ENCODE peak calls at places on chromosomes 1 and 21, in ten cellular contexts. I is uterus, G is K562, P is A549, U is breast epithelium, Y is sigmoid colon, K is gastrocnemius medialis, C is stomach, J is right lobe of liver, F is body of pancreas. T is an unnamed sample.

GRCh38 chr21:26110703-26111102 is 59.9 kb downstream of the APP start:
- DNase-seq in P (no peak), C (no peak), I (no peak), U (no peak), K (no peak), J (no peak), F (no peak), Y (no peak), G (no peak), T (no peak)

GRCh38 chr1:226945106-226945857 is 5.2 kb downstream of the COQ8A start:
- DNase-seq in U (no peak), F (peak; percentile 96), P (no peak), K (peak; percentile 84), J (peak; percentile 78), C (peak; percentile 91), Y (no peak), I (no peak), G (no peak), T (no peak)

GRCh38 chr1:207711285-207711684 is 40.6 kb upstream of the CD46 start:
- DNase-seq in U (no peak), Y (no peak), F (peak; percentile 28), K (no peak), I (no peak), P (peak; percentile 27), G (no peak), J (no peak), C (no peak), T (no peak)

GRCh38 chr1:15797614-15798390 is 9.6 kb downstream of the UQCRHL start:
- DNase-seq in Y (no peak), P (peak; percentile 72), F (peak; percentile 69), G (no peak), J (no peak), I (no peak), C (peak; percentile 46), K (no peak), U (no peak), T (no peak)

GRCh38 chr1:233217832-233218231 is 77.7 kb downstream of the PCNX2 start:
- DNase-seq in P (no peak), U (no peak), J (no peak), K (no peak), I (no peak), F (no peak), G (no peak), C (no peak), Y (no peak), T (no peak)

GRCh38 chr1:237932806-237933205 is 42.1 kb upstream of the ZP4 start:
- DNase-seq in C (no peak), Y (no peak), P (no peak), U (no peak), G (no peak), J (no peak), I (no peak), F (no peak), K (no peak), T (no peak)

GRCh38 chr1:179369751-179370341 is 4.1 kb downstream of the AXDND1 start:
- DNase-seq in J (no peak), C (no peak), G (peak; percentile 63), U (no peak), K (no peak), F (peak; percentile 35), I (no peak), P (peak; percentile 62), Y (no peak), T (no peak)

GRCh38 chr1:212328248-212328647 is 43.0 kb downstream of the PPP2R5A start:
- DNase-seq in I (no peak), F (no peak), K (no peak), J (no peak), Y (no peak), P (no peak), U (no peak), G (no peak), C (no peak), T (no peak)

GRCh38 chr1:158931055-158931737 is at the start of gene PYHIN1:
- DNase-seq in P (no peak), K (no peak), J (no peak), I (no peak), U (no peak), Y (no peak), G (no peak), C (no peak), F (no peak), T (no peak)

GRCh38 chr21:33380483-33380998 is 22.7 kb upstream of the IFNGR2 start:
- DNase-seq in P (peak; percentile 55), Y (peak; percentile 90), U (peak; percentile 96), C (peak; percentile 86), J (peak; percentile 89), F (peak; percentile 73), K (peak; percentile 86), I (peak; percentile 84), G (peak; percentile 44), T (peak; percentile 94)

DNA sequence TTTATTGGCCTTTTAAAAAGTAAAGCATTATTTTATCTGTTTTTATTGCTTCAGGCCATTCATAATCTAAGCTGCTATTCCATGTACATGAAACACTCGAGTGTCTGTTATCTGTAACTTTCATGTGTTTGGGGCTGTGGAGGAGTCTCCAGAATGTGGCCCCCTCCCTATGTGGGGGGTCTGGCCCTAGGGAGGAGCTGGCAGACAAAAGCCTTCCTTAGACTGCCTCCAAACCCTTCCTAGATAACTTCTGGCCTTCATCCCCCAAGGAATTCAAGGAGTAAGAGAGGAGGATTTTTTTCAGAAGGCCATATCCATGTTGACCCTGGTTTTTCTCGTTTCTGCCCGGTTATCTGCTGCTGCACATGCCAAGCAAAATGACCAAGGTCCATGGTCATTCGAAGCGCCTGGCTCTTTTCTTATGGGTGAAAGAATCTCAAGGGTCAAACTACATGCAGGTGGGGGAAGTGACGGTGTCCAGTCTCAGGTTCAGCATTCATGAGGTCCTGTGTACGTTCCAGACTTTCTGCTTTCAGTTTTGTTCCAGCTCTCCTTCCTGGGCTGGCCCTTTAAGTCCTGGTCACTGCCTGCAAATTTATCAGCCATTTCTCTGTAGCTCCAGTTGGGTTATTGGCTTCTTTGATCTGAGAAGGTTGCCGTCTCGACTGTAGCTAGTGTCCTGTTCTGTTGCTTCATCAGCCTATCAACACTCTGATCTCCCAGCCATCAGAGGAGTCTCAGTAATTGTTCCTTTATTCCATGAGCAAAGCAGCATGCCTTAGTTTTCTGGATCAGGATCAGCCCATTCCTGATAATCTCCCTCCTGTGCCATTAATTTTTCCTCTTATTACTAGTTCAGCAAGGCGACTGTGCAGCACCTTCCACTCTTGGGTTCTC is 8.4 kb downstream of the TENT5C start:
- DNase-seq in P (no peak), K (no peak), I (peak; percentile 15), G (peak; percentile 74), U (peak; percentile 8), C (no peak), Y (no peak), J (no peak), F (peak; percentile 35), T (no peak)
- H3K27ac ChIP-seq in P (no peak overlapping the region), K (peak overlapping the region; percentile 57), I (no peak overlapping the region), G (peak overlapping the region; percentile 77), U (peak overlapping the region; percentile 65), C (peak overlapping the region; percentile 57), Y (peak overlapping the region; percentile 86), J (peak overlapping the region; percentile 4), F (peak overlapping the region; percentile 74), T (peak overlapping the region; percentile 65)

GRCh38 chr1:156096640-156097391 is 14.6 kb upstream of the MEX3A start:
- DNase-seq in K (peak; percentile 85), G (peak; percentile 86), U (peak; percentile 89), P (peak; percentile 93), J (peak; percentile 87), I (peak; percentile 93), C (peak; percentile 92), Y (peak; percentile 96), F (peak; percentile 93), T (peak; percentile 91)
- TF ChIP-seq POLR2A in K (no peak), G (no peak), U (no peak), P (no peak), J (no peak), I (no peak), C (no peak), Y (no peak), F (no peak), T (no peak)

GRCh38 chr1:20885121-20885520 is 98.0 kb upstream of the HP1BP3 start:
- DNase-seq in Y (no peak), F (no peak), G (no peak), I (no peak), P (no peak), K (no peak), C (no peak), J (no peak), U (no peak), T (no peak)
- TF ChIP-seq CTCF in Y (no peak), F (no peak), G (no peak), I (no peak), P (no peak), K (no peak), C (no peak), J (no peak), U (no peak), T (no peak)

GRCh38 chr1:247212012-247212411 is 40.2 kb upstream of the ZNF124 start:
- DNase-seq in K (no peak), P (no peak), G (peak; percentile 26), U (no peak), F (no peak), J (no peak), Y (no peak), C (no peak), I (no peak), T (no peak)
- H3K27ac ChIP-seq in K (no peak overlapping the region), P (no peak overlapping the region), G (no peak overlapping the region), U (no peak overlapping the region), F (no peak overlapping the region), J (no peak overlapping the region), Y (no peak overlapping the region), C (no peak overlapping the region), I (no peak overlapping the region), T (no peak overlapping the region)

GRCh38 chr1:40784771-40785151 is 1.2 kb downstream of the KCNQ4 start:
- DNase-seq in Y (no peak), F (no peak), P (no peak), U (no peak), J (peak; percentile 21), I (no peak), C (peak; percentile 56), G (no peak), K (no peak), T (no peak)

GRCh38 chr1:40785446-40785845 is 1.9 kb downstream of the KCNQ4 start:
- DNase-seq in I (no peak), F (no peak), C (no peak), G (no peak), P (no peak), K (no peak), U (no peak), Y (no peak), J (no peak), T (no peak)

GRCh38 chr1:40782371-40782956 is 1.1 kb upstream of the KCNQ4 start:
- DNase-seq in Y (no peak), U (no peak), C (peak; percentile 28), K (no peak), I (no peak), P (no peak), F (peak; percentile 33), G (no peak), J (no peak), T (peak; percentile 40)

GRCh38 chr1:40783001-40783905 is at the start of gene KCNQ4:
- DNase-seq in P (no peak), Y (peak; percentile 88), C (peak; percentile 77), J (peak; percentile 49), I (peak; percentile 70), G (peak; percentile 88), K (peak; percentile 67), F (peak; percentile 76), U (peak; percentile 56), T (peak; percentile 60)

GRCh38 chr1:40784141-40784770 is 669 bp downstream of the KCNQ4 start:
- DNase-seq in U (no peak), F (peak; percentile 34), C (peak; percentile 32), P (no peak), Y (no peak), I (no peak), K (no peak), J (peak; percentile 19), G (peak; percentile 88), T (no peak)
- TF ChIP-seq POLR2A in U (no peak), F (no peak), C (no peak), P (no peak), Y (no peak), I (no peak), K (no peak), J (no peak), G (no peak), T (no peak)